ENCODE peak calls at places on chromosomes 13 and 19, in ten cellular contexts. N is stimulated activated CD8-positive, alpha-beta memory T cell treated with anti-CD3 and anti-CD28 coated beads, Interleukin-7, amount 100 ng/mL, for 24 hours; Y is naive thymus-derived CD4-positive, alpha-beta T cell; M is GM03348; K is skeletal muscle cell; D is left ventricle myocardium superior; F is GM23338; E is H9; Q is MV-4-11; B is epithelial cell of esophagus. H is an unnamed sample.
A peak's percentile ranks its signal among the peaks of the same experiment; 100 is the strongest.

GRCh38 chr19:47176627-47177090 is 46.0 kb downstream of the SAE1 start:
- DNase-seq in N (no peak), F (no peak), Q (peak; percentile 61), D (no peak), M (peak; percentile 60), E (no peak), Y (peak; percentile 83), B (peak; percentile 57), K (peak; percentile 74), H (peak; percentile 37)

GRCh38 chr13:100584901-100585300 is 3.7 kb downstream of the GGACT start:
- DNase-seq in K (no peak), D (no peak), B (no peak), E (no peak), Q (peak; percentile 44), Y (peak; percentile 70), F (peak; percentile 16), M (no peak), N (no peak), H (no peak)

GRCh38 chr13:110855363-110855762 is 59.5 kb downstream of the ANKRD10 start:
- DNase-seq in B (no peak), M (no peak), N (no peak), Q (peak; percentile 8), D (no peak), Y (no peak), E (no peak), F (no peak), K (no peak), H (no peak)

GRCh38 chr13:42924290-42924803 is 67.7 kb downstream of the EPSTI1 start:
- DNase-seq in E (no peak), D (no peak), K (no peak), Q (no peak), B (no peak), N (no peak), Y (no peak), F (no peak), M (no peak), H (no peak)

GRCh38 chr19:41323430-41324125 is 13.6 kb downstream of the CCDC97 start:
- DNase-seq in M (peak; percentile 97), E (peak; percentile 75), K (peak; percentile 92), B (peak; percentile 70), N (no peak), F (peak; percentile 37), Y (no peak), D (peak; percentile 80), Q (peak; percentile 86), H (peak; percentile 83)

GRCh38 chr19:40778865-40779284 is 828 bp downstream of the RAB4B start:
- DNase-seq in Y (no peak), Q (peak; percentile 61), B (no peak), K (no peak), E (no peak), M (no peak), F (no peak), N (no peak), D (no peak), H (no peak)

GRCh38 chr19:18895828-18896341 is at the start of gene CERS1:
- DNase-seq in D (no peak), E (no peak), F (peak; percentile 68), Q (no peak), Y (no peak), M (peak; percentile 55), K (no peak), B (peak; percentile 17), N (no peak), H (no peak)

GRCh38 chr19:51708811-51709210 is 15.0 kb downstream of the HAS1 start:
- DNase-seq in D (no peak), Q (no peak), K (no peak), M (no peak), F (no peak), N (no peak), Y (no peak), B (no peak), E (no peak), H (no peak)

GRCh38 chr19:42528354-42529247 is at the start of gene CEACAM1:
- DNase-seq in M (peak; percentile 30), B (peak; percentile 79), N (no peak), Q (no peak), D (no peak), K (no peak), Y (peak; percentile 53), E (no peak), F (no peak), H (no peak)

GRCh38 chr13:75830842-75831241 is 194.7 kb downstream of the LMO7 start:
- DNase-seq in M (peak; percentile 37), E (no peak), Q (no peak), K (peak; percentile 22), B (no peak), N (no peak), D (no peak), Y (no peak), F (no peak), H (no peak)

GRCh38 chr13:52665325-52665724 is 12.7 kb downstream of the SUGT1 start:
- DNase-seq in M (peak; percentile 33), B (peak; percentile 56), Y (peak; percentile 14), K (no peak), F (peak; percentile 50), E (no peak), D (no peak), Q (no peak), N (no peak), H (no peak)

GRCh38 chr13:27679896-27680295 is 58.2 kb downstream of the POLR1D start:
- DNase-seq in N (no peak), E (no peak), D (no peak), Q (no peak), Y (no peak), B (no peak), K (no peak), F (no peak), M (no peak), H (no peak)

GRCh38 chr19:43784981-43785808 is 4.4 kb upstream of the KCNN4 start:
- DNase-seq in E (peak; percentile 73), B (peak; percentile 79), N (no peak), K (no peak), D (peak; percentile 53), Y (peak; percentile 67), F (peak; percentile 92), M (peak; percentile 74), Q (peak; percentile 86), H (peak; percentile 67)

GRCh38 chr13:50309872-50310594 is 294.8 kb downstream of the KCNRG start:
- DNase-seq in Y (no peak), D (no peak), N (no peak), F (peak; percentile 27), B (no peak), Q (no peak), E (peak; percentile 34), K (no peak), M (no peak), H (no peak)

GRCh38 chr13:31798189-31798588 is 58.9 kb downstream of the RXFP2 start:
- DNase-seq in B (no peak), K (no peak), Y (no peak), M (no peak), E (no peak), N (no peak), F (no peak), D (no peak), Q (peak; percentile 97), H (no peak)

GRCh38 chr13:32031815-32032345 is 306 bp downstream of the FRY start:
- DNase-seq in D (no peak), N (no peak), K (no peak), F (peak; percentile 33), M (no peak), E (no peak), B (no peak), Y (no peak), Q (no peak), H (no peak)

GRCh38 chr19:51786651-51787494 is 8.1 kb upstream of the FPR3 start:
- DNase-seq in Y (no peak), Q (peak; percentile 84), D (no peak), E (no peak), K (no peak), N (no peak), F (no peak), B (no peak), M (no peak), H (no peak)

GRCh38 chr19:409515-410242 is 732 bp upstream of the C2CD4C start:
- DNase-seq in B (no peak), Y (peak; percentile 15), D (no peak), K (no peak), E (no peak), M (no peak), N (no peak), Q (no peak), F (peak; percentile 57), H (no peak)

GRCh38 chr19:13207237-13208130 is 57.3 kb downstream of the IER2 start:
- DNase-seq in M (peak; percentile 90), K (no peak), N (no peak), Y (no peak), D (peak; percentile 63), Q (peak; percentile 70), E (peak; percentile 59), F (peak; percentile 72), B (no peak), H (no peak)

GRCh38 chr13:30307966-30308290 is 577 bp upstream of the KATNAL1 start:
- DNase-seq in Q (no peak), N (no peak), E (no peak), K (no peak), F (no peak), B (no peak), Y (no peak), M (no peak), D (no peak), H (no peak)

GRCh38 chr19:45781282-45782161 is 768 bp downstream of the DMPK start:
- DNase-seq in E (no peak), B (peak; percentile 73), Q (peak; percentile 52), Y (no peak), D (no peak), F (no peak), N (no peak), K (no peak), M (no peak), H (peak; percentile 82)

GRCh38 chr19:10936661-10937084 is 8.1 kb downstream of the TIMM29 start:
- DNase-seq in D (no peak), Q (peak; percentile 82), B (peak; percentile 76), N (no peak), K (peak; percentile 39), Y (peak; percentile 69), E (peak; percentile 78), F (peak; percentile 96), M (peak; percentile 83), H (no peak)

GRCh38 chr13:98459171-98459681 is 117.7 kb downstream of the STK24 start:
- DNase-seq in B (no peak), Y (no peak), D (peak; percentile 29), M (no peak), E (no peak), N (no peak), F (no peak), K (no peak), Q (no peak), H (no peak)

GRCh38 chr13:100443998-100444328 is 144.6 kb downstream of the GGACT start:
- DNase-seq in Q (no peak), B (no peak), Y (no peak), K (no peak), N (no peak), E (no peak), M (no peak), D (no peak), F (no peak), H (no peak)

GRCh38 chr19:42634409-42635232 is 39.9 kb upstream of the CEACAM8 start:
- DNase-seq in N (peak; percentile 11), K (no peak), Y (peak; percentile 4), M (peak; percentile 77), B (peak; percentile 51), F (peak; percentile 83), E (no peak), D (no peak), Q (peak; percentile 22), H (no peak)

GRCh38 chr19:4069331-4069959 is 2.7 kb upstream of the ZBTB7A start:
- DNase-seq in M (no peak), K (no peak), B (no peak), E (peak; percentile 46), D (peak; percentile 74), Y (peak; percentile 39), Q (peak; percentile 74), N (no peak), F (peak; percentile 52), H (no peak)

GRCh38 chr13:44617648-44618047 is 41.5 kb upstream of the TSC22D1 start:
- DNase-seq in D (no peak), Q (no peak), M (no peak), F (peak; percentile 14), K (no peak), B (no peak), E (no peak), N (no peak), Y (no peak), H (no peak)

GRCh38 chr19:2328401-2329161 is at the start of the genes LSM7 and SPPL2B:
- DNase-seq in K (peak; percentile 48), Y (peak; percentile 93), Q (peak; percentile 89), E (peak; percentile 85), M (peak; percentile 100), F (peak; percentile 87), N (peak; percentile 91), B (peak; percentile 89), D (peak; percentile 96), H (peak; percentile 88)